ENCODE peak calls at places on chromosomes 13 and 19, in five cellular contexts. N is A549, G is HepG2, P is GM12878, H is K562. L is an unnamed sample.

GRCh38 chr13:98925949-98926348 is 51.9 kb downstream of the DOCK9 start:
- DNase-seq in G (no peak), H (no peak), P (no peak), N (no peak), L (no peak)

GRCh38 chr13:59343993-59344780 is 819.5 kb downstream of the DIAPH3 start:
- DNase-seq in N (no peak), G (no peak), H (no peak), P (no peak), L (no peak)

GRCh38 chr19:38674388-38675133 is 27.1 kb downstream of the ACTN4 start:
- DNase-seq in H (no peak), N (no peak), P (no peak), G (no peak), L (no peak)

GRCh38 chr13:50309872-50310594 is 294.8 kb downstream of the KCNRG start:
- DNase-seq in H (no peak), P (no peak), G (peak; percentile 9), N (no peak), L (no peak)

GRCh38 chr19:55158848-55159793 is 1.6 kb upstream of the TNNI3 start:
- DNase-seq in N (peak; percentile 47), H (peak; percentile 77), G (no peak), P (no peak), L (no peak)

GRCh38 chr13:95122063-95122462 is 179.2 kb downstream of the ABCC4 start:
- DNase-seq in G (peak; percentile 40), N (peak; percentile 62), P (no peak), H (no peak), L (no peak)

GRCh38 chr13:52827839-52828238 is 20.6 kb downstream of the PCDH8 start:
- DNase-seq in G (no peak), N (no peak), H (no peak), P (no peak), L (no peak)

GRCh38 chr13:97810152-97810551 is 143.3 kb upstream of the IPO5 start:
- DNase-seq in H (no peak), P (no peak), N (peak; percentile 2), G (peak; percentile 13), L (no peak)

GRCh38 chr13:40528881-40529280 is 137.6 kb downstream of the FOXO1 start:
- DNase-seq in G (peak; percentile 46), H (no peak), N (no peak), P (no peak), L (no peak)

GRCh38 chr19:44653977-44654784 is 10.5 kb downstream of the PVR start:
- DNase-seq in N (peak; percentile 88), H (peak; percentile 57), G (peak; percentile 36), P (peak; percentile 38), L (no peak)

GRCh38 chr13:97284558-97284957 is 62.4 kb downstream of the MBNL2 start:
- DNase-seq in P (no peak), N (no peak), H (no peak), G (no peak), L (no peak)

GRCh38 chr13:65347420-65348030 is 1882.6 kb downstream of the PCDH9 start:
- DNase-seq in G (no peak), H (no peak), N (no peak), P (no peak), L (no peak)

GRCh38 chr13:69363360-69363759 is 744.3 kb upstream of the ATXN8OS start:
- DNase-seq in H (no peak), P (no peak), N (no peak), G (no peak), L (no peak)

GRCh38 chr13:28704919-28705318 is 13.9 kb downstream of the SLC46A3 start:
- DNase-seq in H (no peak), P (no peak), N (no peak), G (no peak), L (no peak)

GRCh38 chr13:51523082-51523518 is 61.2 kb upstream of the WDFY2 start:
- DNase-seq in G (peak; percentile 53), P (no peak), N (peak; percentile 76), H (no peak), L (no peak)

GRCh38 chr13:42970824-42971669 is 21.0 kb downstream of the EPSTI1 start:
- DNase-seq in N (peak; percentile 53), G (peak; percentile 53), H (peak; percentile 48), P (no peak), L (no peak)

GRCh38 chr19:10143700-10144099 is 24.0 kb upstream of the EIF3G start:
- DNase-seq in H (no peak), G (no peak), N (no peak), P (no peak), L (no peak)

GRCh38 chr13:66577358-66577757 is 652.8 kb downstream of the PCDH9 start:
- DNase-seq in H (no peak), G (no peak), P (no peak), N (no peak), L (no peak)

GRCh38 chr13:32225494-32225931 is 89.7 kb downstream of the ZAR1L start:
- DNase-seq in P (no peak), G (no peak), H (no peak), N (no peak), L (no peak)

GRCh38 chr13:61170791-61171330 is 244.8 kb downstream of the PCDH20 start:
- DNase-seq in G (no peak), P (no peak), H (no peak), N (no peak), L (no peak)

GRCh38 chr19:54399189-54399588 is 16.1 kb upstream of the TTYH1 start:
- DNase-seq in N (no peak), P (no peak), G (no peak), H (no peak), L (no peak)

GRCh38 chr19:6956573-6956972 is 64.7 kb downstream of the MBD3L2B start:
- DNase-seq in N (no peak), P (no peak), H (no peak), G (no peak), L (no peak)

GRCh38 chr13:20993661-20994440 is 67.5 kb downstream of the LATS2 start:
- DNase-seq in P (no peak), H (peak; percentile 65), G (no peak), N (no peak), L (no peak)

GRCh38 chr13:65597839-65598818 is 1632.0 kb downstream of the PCDH9 start:
- DNase-seq in P (no peak), G (no peak), H (no peak), N (peak; percentile 38), L (no peak)

GRCh38 chr13:22757530-22758120 is 423.2 kb upstream of the SGCG start:
- DNase-seq in G (no peak), P (no peak), N (peak; percentile 10), H (no peak), L (no peak)

GRCh38 chr13:96511587-96511986 is 421.7 kb downstream of the HS6ST3 start:
- DNase-seq in G (no peak), P (no peak), H (no peak), N (no peak), L (no peak)

GRCh38 chr19:11535792-11536595 is 2.7 kb upstream of the CNN1 start:
- DNase-seq in N (peak; percentile 88), P (no peak), H (peak; percentile 97), G (peak; percentile 68), L (peak; percentile 71)

GRCh38 chr19:23887642-23888041 is 27.0 kb upstream of the ZNF726 start:
- DNase-seq in H (no peak), N (peak; percentile 3), P (no peak), G (peak; percentile 69), L (no peak)

GRCh38 chr19:2122251-2122650 is 25.5 kb downstream of the IZUMO4 start:
- DNase-seq in P (no peak), H (no peak), G (no peak), N (no peak), L (no peak)

DNA sequence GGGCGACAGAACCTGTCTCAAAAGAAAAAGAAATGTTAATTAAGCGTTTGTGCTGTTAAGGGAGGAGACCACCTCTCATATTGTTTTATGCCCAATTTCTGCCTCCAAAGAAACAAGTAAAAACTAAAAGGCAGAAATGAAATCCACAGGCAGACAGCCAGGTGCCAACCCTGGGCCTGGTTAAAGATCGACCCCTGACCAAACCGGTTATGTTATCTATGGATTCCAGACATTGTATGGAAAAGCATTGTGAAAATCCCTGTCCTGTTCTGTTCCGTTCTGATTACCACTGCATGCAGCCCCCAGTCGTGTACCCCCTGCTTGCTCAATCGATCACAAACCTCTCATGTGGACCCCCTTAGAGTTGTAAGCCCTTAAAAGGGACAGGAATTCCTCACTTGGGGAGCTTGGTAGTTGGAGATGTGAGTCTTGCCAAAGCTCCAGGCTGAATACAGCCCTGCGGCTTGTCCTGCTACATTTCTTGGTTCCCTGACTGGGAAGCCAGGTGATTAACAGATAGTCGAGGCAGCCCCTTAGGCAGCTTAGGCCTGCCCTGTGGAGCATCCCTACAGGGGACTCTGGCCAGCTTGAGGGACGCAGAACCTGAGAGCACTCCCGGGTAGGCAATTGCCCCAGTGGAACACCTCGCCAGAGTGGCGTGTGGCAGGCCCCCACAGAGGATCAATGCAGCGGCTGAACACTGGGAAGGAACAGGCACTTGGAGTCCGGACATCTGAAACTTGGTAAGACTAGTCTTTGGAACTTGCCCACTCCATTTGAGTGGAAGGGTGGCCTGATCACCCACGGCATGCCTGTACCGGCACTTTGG is 748 bp upstream of the ZNF552 start:
- DNase-seq in N (no peak), H (no peak), G (no peak), P (no peak), L (no peak)
- TF ChIP-seq HDAC2 in N (no peak), H (no peak), G (no peak), P (no peak), L (no peak)

GRCh38 chr19:19423322-19423721 is 17.8 kb downstream of the GATAD2A start:
- DNase-seq in P (no peak), G (no peak), H (no peak), N (no peak), L (no peak)
- TF ChIP-seq HDAC2 in P (no peak), G (no peak), H (no peak), N (no peak), L (no peak)

DNA sequence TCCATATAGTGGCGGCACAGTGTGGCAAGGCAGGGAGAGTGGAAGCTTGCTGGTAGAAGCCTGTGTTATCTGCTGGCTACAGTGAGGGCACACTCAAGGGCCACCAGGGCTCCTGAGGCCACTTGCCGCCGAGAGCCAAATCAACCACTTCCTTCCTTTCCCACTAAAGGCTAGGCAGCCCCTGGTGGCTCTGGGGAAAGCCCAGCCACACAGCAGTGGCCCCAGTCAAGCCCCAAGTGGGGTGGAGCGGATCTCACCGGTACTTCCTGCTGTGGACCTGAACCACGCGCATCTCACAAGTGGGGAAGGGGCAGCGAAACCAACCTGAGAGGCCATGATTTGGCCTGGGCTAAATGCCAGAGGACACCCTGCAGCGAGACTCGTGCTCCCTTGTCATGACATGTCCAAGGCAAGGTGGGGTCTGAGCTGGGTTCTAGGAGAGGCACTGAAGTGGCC is 21.9 kb upstream of the SLC35E1 start:
- DNase-seq in N (no peak), G (no peak), P (no peak), H (no peak), L (no peak)
- TF ChIP-seq HDAC2 in N (no peak), G (no peak), P (no peak), H (no peak), L (no peak)

DNA sequence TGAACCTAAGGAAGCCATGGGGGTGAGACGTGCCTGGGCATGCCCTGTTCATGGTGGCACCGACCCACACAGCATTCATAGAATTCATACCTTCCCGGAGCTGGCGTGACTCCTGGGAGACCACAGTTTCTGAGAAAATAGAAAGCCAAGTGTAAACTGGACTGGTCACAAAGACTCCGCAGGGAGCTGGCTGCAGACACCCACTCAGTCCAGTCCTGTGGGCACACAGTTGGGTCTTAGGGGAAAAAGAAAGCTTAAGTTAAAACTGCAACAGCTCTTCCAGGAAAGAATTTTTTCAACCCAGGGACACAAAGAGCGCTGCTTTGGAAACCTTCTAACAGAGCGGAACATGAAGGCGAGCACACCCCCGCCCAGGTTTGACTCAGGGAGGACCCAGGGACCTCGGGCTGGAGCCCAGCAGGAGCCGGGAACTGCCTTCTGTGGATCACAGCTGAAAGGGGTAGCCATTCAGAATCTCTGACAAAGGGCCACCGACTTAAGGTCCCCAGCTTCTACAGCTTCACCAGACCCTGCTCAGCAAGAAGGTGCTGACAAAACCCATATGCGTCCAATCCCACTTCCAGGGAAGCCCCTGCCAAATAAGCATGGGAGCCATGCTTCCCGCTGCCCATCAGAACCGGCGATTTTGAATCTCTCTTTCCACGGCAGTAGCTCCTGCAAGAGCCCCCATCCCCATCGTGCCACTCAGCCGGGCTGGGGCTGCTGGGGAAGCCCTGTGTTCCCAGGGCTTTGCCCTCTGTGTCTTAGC is 183.7 kb downstream of the COL4A1 start:
- DNase-seq in N (no peak), P (no peak), G (no peak), H (no peak), L (no peak)
- TF ChIP-seq HDAC2 in N (no peak), P (no peak), G (no peak), H (no peak), L (no peak)

L was measured in H1.